ENCODE peak calls at places on chromosomes 7 and 10, in five cellular contexts. L is right atrium auricular region, H is dorsolateral prefrontal cortex, Y is brain microvascular endothelial cell, O is adrenal gland. E is an unnamed sample.

GRCh38 chr7:13910805-13911551 is 78.5 kb downstream of the ETV1 start:
- DNase-seq in L (no peak), Y (no peak), H (no peak), O (no peak), E (no peak)

GRCh38 chr7:78716876-78717275 is 736.6 kb downstream of the MAGI2 start:
- DNase-seq in L (no peak), Y (no peak), O (no peak), H (no peak), E (no peak)

GRCh38 chr7:48759431-48760080 is 164.8 kb upstream of the CDC14C start:
- DNase-seq in L (no peak), Y (no peak), H (no peak), O (no peak), E (no peak)

GRCh38 chr7:45196374-45196773 is 38.8 kb downstream of the RAMP3 start:
- DNase-seq in O (no peak), L (no peak), Y (no peak), H (no peak), E (no peak)

GRCh38 chr10:63699785-63700184 is 178.6 kb downstream of the REEP3 start:
- DNase-seq in O (peak; percentile 69), Y (peak; percentile 77), L (peak; percentile 78), H (no peak), E (no peak)

GRCh38 chr10:80413152-80413996 is 5.0 kb downstream of the PRXL2A start:
- DNase-seq in L (no peak), O (no peak), H (no peak), Y (peak; percentile 59), E (no peak)

GRCh38 chr10:66353422-66353821 is 572.4 kb upstream of the LRRTM3 start:
- DNase-seq in Y (no peak), H (no peak), L (no peak), O (no peak), E (no peak)

GRCh38 chr7:20249924-20250323 is 32.7 kb upstream of the MACC1 start:
- DNase-seq in Y (no peak), L (no peak), H (no peak), O (no peak), E (no peak)

GRCh38 chr10:18233775-18234174 is 93.6 kb downstream of the CACNB2 start:
- DNase-seq in O (peak; percentile 51), L (no peak), Y (peak; percentile 16), H (no peak), E (peak; percentile 67)

GRCh38 chr10:121459279-121459764 is 138.9 kb downstream of the FGFR2 start:
- DNase-seq in L (no peak), O (no peak), H (no peak), Y (no peak), E (no peak)

GRCh38 chr7:8149222-8149621 is 112.7 kb downstream of the ICA1 start:
- DNase-seq in H (no peak), L (no peak), O (no peak), Y (no peak), E (no peak)

GRCh38 chr10:30092151-30092790 is 32.9 kb upstream of the JCAD start:
- DNase-seq in Y (peak; percentile 21), O (no peak), H (no peak), L (no peak), E (no peak)

GRCh38 chr7:43362652-43363428 is 220.1 kb upstream of the STK17A start:
- DNase-seq in Y (no peak), L (no peak), O (no peak), H (peak; percentile 30), E (no peak)

GRCh38 chr10:108911814-108912541 is 1011.3 kb downstream of the XPNPEP1 start:
- DNase-seq in L (no peak), O (peak; percentile 32), H (peak; percentile 16), Y (no peak), E (peak; percentile 76)

GRCh38 chr10:23158370-23158769 is 33.7 kb upstream of the PTF1A start:
- DNase-seq in O (peak; percentile 45), L (no peak), H (peak; percentile 27), Y (peak; percentile 47), E (no peak)

GRCh38 chr10:19920075-19920726 is 104.0 kb downstream of the PLXDC2 start:
- DNase-seq in Y (no peak), H (no peak), O (no peak), L (no peak), E (no peak)

GRCh38 chr7:51317582-51317910 is 937 bp upstream of the COBL start:
- DNase-seq in Y (no peak), O (no peak), L (no peak), H (no peak), E (no peak)
- H3K27ac ChIP-seq in Y (no peak overlapping the region), O (no peak overlapping the region), L (no peak overlapping the region), H (peak overlapping the region; percentile 39), E (peak overlapping the region; percentile 55)

GRCh38 chr7:1025747-1026581 is 18.4 kb upstream of the GPR146 start:
- DNase-seq in O (no peak), L (no peak), H (no peak), Y (no peak), E (no peak)

GRCh38 chr7:1024876-1025746 is 19.2 kb upstream of the GPR146 start:
- DNase-seq in Y (no peak), L (no peak), O (no peak), H (no peak), E (no peak)

GRCh38 chr7:1027285-1028043 is 16.9 kb upstream of the GPR146 start:
- DNase-seq in Y (peak; percentile 14), L (peak; percentile 60), O (peak; percentile 55), H (peak; percentile 51), E (no peak)

GRCh38 chr7:1028044-1028770 is 16.1 kb upstream of the GPR146 start:
- DNase-seq in L (peak; percentile 89), H (peak; percentile 88), O (peak; percentile 94), Y (peak; percentile 77), E (peak; percentile 92)

GRCh38 chr7:1026721-1027151 is 17.6 kb upstream of the GPR146 start:
- DNase-seq in L (no peak), O (no peak), Y (no peak), H (no peak), E (no peak)
- H3K4me3 ChIP-seq in L (no peak overlapping the region), O (no peak overlapping the region), Y (no peak overlapping the region), H (peak overlapping the region; percentile 64), E (peak overlapping the region; percentile 66)

GRCh38 chr10:71830726-71831125 is 20.3 kb downstream of the PSAP start:
- DNase-seq in O (no peak), L (no peak), Y (no peak), H (no peak), E (peak; percentile 37)

GRCh38 chr10:71828702-71829101 is 22.3 kb downstream of the PSAP start:
- DNase-seq in L (no peak), Y (no peak), O (no peak), H (no peak), E (no peak)

GRCh38 chr10:71825217-71825616 is 25.8 kb downstream of the PSAP start:
- DNase-seq in L (no peak), O (peak; percentile 14), H (no peak), Y (no peak), E (no peak)

GRCh38 chr10:71829171-71829570 is 21.9 kb downstream of the PSAP start:
- DNase-seq in L (peak; percentile 76), H (no peak), Y (no peak), O (no peak), E (no peak)

DNA sequence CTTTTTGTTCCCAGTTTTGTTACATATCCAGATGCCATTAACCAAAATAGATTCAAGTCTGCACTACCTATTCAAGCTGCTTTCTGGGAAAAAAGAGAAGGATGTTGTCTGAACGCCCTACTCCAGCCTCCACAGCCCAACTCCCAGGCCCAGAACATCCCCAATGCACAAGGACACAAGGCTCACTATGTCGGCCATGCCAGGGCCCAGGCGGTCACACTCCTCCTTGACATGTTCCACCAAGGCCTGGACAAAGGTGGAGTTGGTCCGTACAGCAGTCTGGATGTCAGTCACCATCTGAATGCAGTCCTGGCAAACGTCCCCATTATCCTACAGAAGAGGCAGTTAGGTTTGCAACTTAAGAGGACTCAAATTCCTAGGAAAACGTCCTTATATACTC is 23.2 kb downstream of the PSAP start:
- DNase-seq in Y (no peak), L (no peak), O (no peak), H (no peak), E (no peak)
- TF ChIP-seq CTCF in Y (no peak), L (no peak), O (no peak), H (no peak), E (no peak)

GRCh38 chr7:64686493-64687184 is 20.7 kb downstream of the ZNF107 start:
- DNase-seq in H (no peak), O (no peak), Y (no peak), L (no peak), E (no peak)
- H3K27ac ChIP-seq in H (no peak overlapping the region), O (no peak overlapping the region), Y (no peak overlapping the region), L (no peak overlapping the region), E (no peak overlapping the region)

GRCh38 chr7:18530224-18531179 is 35.0 kb downstream of the HDAC9 start:
- DNase-seq in Y (no peak), O (no peak), H (no peak), L (no peak), E (no peak)
- H3K4me3 ChIP-seq in Y (no peak overlapping the region), O (no peak overlapping the region), H (no peak overlapping the region), L (no peak overlapping the region), E (no peak overlapping the region)

GRCh38 chr10:100632027-100632426 is 96.3 kb downstream of the HIF1AN start:
- DNase-seq in O (no peak), Y (no peak), H (no peak), L (no peak), E (no peak)
- TF ChIP-seq CTCF in O (no peak), Y (no peak), H (no peak), L (no peak), E (no peak)

GRCh38 chr10:88994034-88994433 is 3.4 kb downstream of the FAS start:
- DNase-seq in Y (no peak), H (no peak), O (no peak), L (no peak), E (no peak)
- H3K27ac ChIP-seq in Y (no peak overlapping the region), H (no peak overlapping the region), O (no peak overlapping the region), L (peak overlapping the region; percentile 94), E (peak overlapping the region; percentile 98)

DNA sequence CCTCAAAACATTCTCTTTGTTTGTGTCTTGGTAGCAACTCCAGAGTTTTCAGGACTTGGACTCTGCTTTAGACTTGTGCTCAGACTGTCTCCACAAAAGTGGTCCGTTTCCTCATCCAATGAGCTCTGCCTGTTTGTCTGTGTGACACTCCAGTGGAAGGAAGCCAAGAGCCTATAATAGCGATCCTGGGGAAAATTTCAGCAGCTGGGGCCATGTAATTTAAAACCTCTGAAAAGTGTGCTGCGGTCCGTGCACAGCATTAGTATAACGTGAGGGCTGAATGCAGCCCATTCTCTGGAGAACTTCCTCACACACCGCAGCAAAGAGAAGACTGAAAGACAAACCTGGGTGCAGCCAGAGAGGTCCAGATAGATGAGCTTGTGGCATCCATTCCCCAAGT is at the start of gene LRRC17:
- DNase-seq in Y (peak; percentile 96), H (no peak), L (no peak), O (no peak), E (no peak)
- H3K4me3 ChIP-seq in Y (peak within 1 kb of the TSS; percentile 69), H (peak within 1 kb of the TSS; percentile 19), L (no peak within 1 kb of the TSS), O (no peak within 1 kb of the TSS), E (no peak within 1 kb of the TSS)

DNA sequence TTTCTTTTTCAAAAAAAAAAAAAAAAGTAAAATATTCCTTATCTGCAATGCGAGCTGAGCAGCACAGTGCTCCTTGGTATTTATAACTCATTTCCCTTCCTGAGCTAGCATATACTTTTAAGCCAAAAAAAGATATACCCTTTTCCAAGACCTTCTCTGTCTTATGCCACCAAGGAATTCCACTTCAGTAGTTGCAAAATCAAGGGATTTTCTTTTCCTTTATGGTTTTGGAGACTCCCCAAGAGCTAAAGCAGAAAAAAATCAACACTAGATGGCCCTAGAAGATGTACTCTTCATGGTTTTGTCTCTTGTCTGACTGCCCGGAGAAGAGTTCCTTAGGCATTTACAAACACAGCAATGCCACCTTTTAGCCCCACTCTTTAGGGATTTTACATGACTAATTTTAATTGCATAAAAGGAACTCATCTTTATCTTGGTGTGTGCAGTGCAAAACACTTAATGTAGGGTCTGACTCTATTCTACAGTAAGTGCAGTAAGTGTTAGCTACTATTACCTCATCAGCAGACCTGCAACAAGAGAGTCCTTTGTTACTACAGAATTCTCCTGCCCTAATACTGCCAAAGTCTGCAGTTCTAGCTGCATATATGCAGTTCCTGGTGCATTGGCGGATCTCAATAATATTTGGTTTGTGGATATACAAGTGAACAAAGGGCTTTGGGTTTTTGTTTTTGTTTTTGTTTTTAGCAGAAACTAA is 443.3 kb downstream of the GFRA1 start:
- DNase-seq in H (no peak), O (no peak), Y (no peak), L (no peak), E (no peak)
- TF ChIP-seq CTCF in H (no peak), O (no peak), Y (peak; percentile 28), L (peak; percentile 50), E (no peak)

E was measured in left lung.